ENCODE peak calls at places on chromosomes 4 and X, in five cellular contexts. One of them, this sample, is unnamed.

GRCh38 chr4:69799337-69799736 is 38.9 kb upstream of the SULT1B1 start:
- DNase-seq in H9: no peak
- DNase-seq in OCI-LY7: no peak
- DNase-seq in GM23248: no peak
- DNase-seq in MM.1S: no peak
- DNase-seq in this sample: no peak

GRCh38 chrX:70476934-70477733 is 32.5 kb downstream of the DLG3 start:
- DNase-seq in H9: peak; percentile 68
- DNase-seq in OCI-LY7: no peak
- DNase-seq in GM23248: peak; percentile 56
- DNase-seq in MM.1S: no peak
- DNase-seq in this sample: no peak

GRCh38 chr4:131764730-131765129 is 1384.4 kb upstream of the PCDH10 start:
- DNase-seq in H9: no peak
- DNase-seq in OCI-LY7: no peak
- DNase-seq in GM23248: no peak
- DNase-seq in MM.1S: no peak
- DNase-seq in this sample: no peak

GRCh38 chr4:98261291-98262271 is at the start of gene RAP1GDS1:
- DNase-seq in H9: peak; percentile 32
- DNase-seq in OCI-LY7: peak; percentile 52
- DNase-seq in GM23248: peak; percentile 90
- DNase-seq in MM.1S: peak; percentile 31
- DNase-seq in this sample: peak; percentile 75

GRCh38 chr4:54940996-54941395 is 184.4 kb downstream of the KDR start:
- DNase-seq in H9: no peak
- DNase-seq in OCI-LY7: peak; percentile 11
- DNase-seq in GM23248: no peak
- DNase-seq in MM.1S: no peak
- DNase-seq in this sample: no peak

GRCh38 chr4:7993671-7994070 is 54.0 kb upstream of the AFAP1 start:
- DNase-seq in H9: no peak
- DNase-seq in OCI-LY7: no peak
- DNase-seq in GM23248: no peak
- DNase-seq in MM.1S: no peak
- DNase-seq in this sample: no peak

GRCh38 chr4:174496631-174497442 is 25.5 kb downstream of the HPGD start:
- DNase-seq in H9: no peak
- DNase-seq in OCI-LY7: no peak
- DNase-seq in GM23248: no peak
- DNase-seq in MM.1S: no peak
- DNase-seq in this sample: no peak

GRCh38 chr4:159764343-159764952 is 661.6 kb downstream of the RAPGEF2 start:
- DNase-seq in H9: no peak
- DNase-seq in OCI-LY7: peak; percentile 18
- DNase-seq in GM23248: peak; percentile 40
- DNase-seq in MM.1S: peak; percentile 45
- DNase-seq in this sample: peak; percentile 74

GRCh38 chr4:153519677-153520076 is 53.5 kb downstream of the TMEM131L start:
- DNase-seq in H9: no peak
- DNase-seq in OCI-LY7: no peak
- DNase-seq in GM23248: no peak
- DNase-seq in MM.1S: no peak
- DNase-seq in this sample: no peak

GRCh38 chr4:156547439-156547838 is 424.2 kb downstream of the PDGFC start:
- DNase-seq in H9: no peak
- DNase-seq in OCI-LY7: no peak
- DNase-seq in GM23248: peak; percentile 93
- DNase-seq in MM.1S: no peak
- DNase-seq in this sample: no peak

GRCh38 chr4:115279300-115279699 is 165.9 kb upstream of the NDST4 start:
- DNase-seq in H9: no peak
- DNase-seq in OCI-LY7: peak; percentile 24
- DNase-seq in GM23248: no peak
- DNase-seq in MM.1S: no peak
- DNase-seq in this sample: no peak

GRCh38 chr4:98150092-98150761 is 7.0 kb upstream of the STPG2 start:
- DNase-seq in H9: no peak
- DNase-seq in OCI-LY7: no peak
- DNase-seq in GM23248: peak; percentile 65
- DNase-seq in MM.1S: no peak
- DNase-seq in this sample: no peak

GRCh38 chrX:71250856-71251255 is 3.1 kb downstream of the ZMYM3 start:
- DNase-seq in H9: no peak
- DNase-seq in OCI-LY7: no peak
- DNase-seq in GM23248: no peak
- DNase-seq in MM.1S: no peak
- DNase-seq in this sample: no peak

GRCh38 chrX:82237328-82237727 is 1035.4 kb downstream of the SH3BGRL start:
- DNase-seq in H9: no peak
- DNase-seq in OCI-LY7: peak; percentile 1
- DNase-seq in GM23248: no peak
- DNase-seq in MM.1S: no peak
- DNase-seq in this sample: no peak

GRCh38 chr4:99300934-99301333 is 10.1 kb upstream of the ADH1A start:
- DNase-seq in H9: no peak
- DNase-seq in OCI-LY7: no peak
- DNase-seq in GM23248: peak; percentile 91
- DNase-seq in MM.1S: no peak
- DNase-seq in this sample: no peak

GRCh38 chrX:110311437-110312230 is 6.3 kb downstream of the AMMECR1 start:
- DNase-seq in H9: no peak
- DNase-seq in OCI-LY7: no peak
- DNase-seq in GM23248: no peak
- DNase-seq in MM.1S: no peak
- DNase-seq in this sample: no peak

GRCh38 chrX:110304884-110305283 is 13.0 kb downstream of the AMMECR1 start:
- DNase-seq in H9: no peak
- DNase-seq in OCI-LY7: no peak
- DNase-seq in GM23248: no peak
- DNase-seq in MM.1S: no peak
- DNase-seq in this sample: no peak

GRCh38 chrX:110315541-110315940 is 2.3 kb downstream of the AMMECR1 start:
- DNase-seq in H9: no peak
- DNase-seq in OCI-LY7: no peak
- DNase-seq in GM23248: peak; percentile 37
- DNase-seq in MM.1S: no peak
- DNase-seq in this sample: no peak

GRCh38 chrX:110310896-110311295 is 7.0 kb downstream of the AMMECR1 start:
- DNase-seq in H9: no peak
- DNase-seq in OCI-LY7: no peak
- DNase-seq in GM23248: no peak
- DNase-seq in MM.1S: peak; percentile 93
- DNase-seq in this sample: no peak

GRCh38 chrX:110310000-110310790 is 7.7 kb downstream of the AMMECR1 start:
- DNase-seq in H9: no peak
- DNase-seq in OCI-LY7: no peak
- DNase-seq in GM23248: peak; percentile 21
- DNase-seq in MM.1S: no peak
- DNase-seq in this sample: no peak
- H3K79me2 ChIP-seq in H9: peaks cover 29% of the 10 kb centered on the region
- H3K79me2 ChIP-seq in OCI-LY7: peaks cover 41% of the 10 kb centered on the region
- H3K79me2 ChIP-seq in GM23248: peaks cover 100% of the 10 kb centered on the region
- H3K79me2 ChIP-seq in MM.1S: peaks cover 91% of the 10 kb centered on the region
- H3K79me2 ChIP-seq in this sample: peaks cover 90% of the 10 kb centered on the region

GRCh38 chrX:151088221-151088620 is 88.2 kb upstream of the GPR50 start:
- DNase-seq in H9: no peak
- DNase-seq in OCI-LY7: no peak
- DNase-seq in GM23248: no peak
- DNase-seq in MM.1S: no peak
- DNase-seq in this sample: no peak

GRCh38 chrX:151081016-151081415 is 95.4 kb upstream of the GPR50 start:
- DNase-seq in H9: no peak
- DNase-seq in OCI-LY7: no peak
- DNase-seq in GM23248: no peak
- DNase-seq in MM.1S: no peak
- DNase-seq in this sample: no peak

GRCh38 chrX:151085207-151085606 is 91.2 kb upstream of the GPR50 start:
- DNase-seq in H9: no peak
- DNase-seq in OCI-LY7: no peak
- DNase-seq in GM23248: no peak
- DNase-seq in MM.1S: no peak
- DNase-seq in this sample: no peak

GRCh38 chrX:151084454-151084853 is 91.9 kb upstream of the GPR50 start:
- DNase-seq in H9: no peak
- DNase-seq in OCI-LY7: no peak
- DNase-seq in GM23248: no peak
- DNase-seq in MM.1S: no peak
- DNase-seq in this sample: no peak

GRCh38 chrX:151082077-151082948 is 94.1 kb upstream of the GPR50 start:
- DNase-seq in H9: peak; percentile 71
- DNase-seq in OCI-LY7: peak; percentile 43
- DNase-seq in GM23248: peak; percentile 82
- DNase-seq in MM.1S: peak; percentile 57
- DNase-seq in this sample: peak; percentile 72
- H3K4me2 ChIP-seq in H9: peak overlapping the region; percentile 40
- H3K4me2 ChIP-seq in OCI-LY7: no peak overlapping the region
- H3K4me2 ChIP-seq in GM23248: peak overlapping the region; percentile 35
- H3K4me2 ChIP-seq in MM.1S: peak overlapping the region; percentile 86
- H3K4me2 ChIP-seq in this sample: no peak overlapping the region

GRCh38 chrX:147498796-147499195 is 412.9 kb upstream of the FMR1 start:
- DNase-seq in H9: no peak
- DNase-seq in OCI-LY7: no peak
- DNase-seq in GM23248: no peak
- DNase-seq in MM.1S: no peak
- DNase-seq in this sample: no peak
- H3K4me1 ChIP-seq in H9: no peaks in the 10 kb centered on the region
- H3K4me1 ChIP-seq in OCI-LY7: no peaks in the 10 kb centered on the region
- H3K4me1 ChIP-seq in GM23248: no peaks in the 10 kb centered on the region
- H3K4me1 ChIP-seq in MM.1S: no peaks in the 10 kb centered on the region
- H3K4me1 ChIP-seq in this sample: no peaks in the 10 kb centered on the region

GRCh38 chr4:930827-931193 is 1.3 kb downstream of the GAK start:
- DNase-seq in H9: no peak
- DNase-seq in OCI-LY7: no peak
- DNase-seq in GM23248: no peak
- DNase-seq in MM.1S: no peak
- DNase-seq in this sample: no peak
- H3K79me2 ChIP-seq in H9: peaks cover 23% of the 10 kb centered on the region
- H3K79me2 ChIP-seq in OCI-LY7: peaks cover 42% of the 10 kb centered on the region
- H3K79me2 ChIP-seq in GM23248: peaks cover 81% of the 10 kb centered on the region
- H3K79me2 ChIP-seq in MM.1S: peaks cover 59% of the 10 kb centered on the region
- H3K79me2 ChIP-seq in this sample: peaks cover 53% of the 10 kb centered on the region